ENCODE peak calls at places on chromosomes 1 and 21, in four cellular contexts. C, M, S and A are unnamed samples.

GRCh38 chr1:184892116-184892515 is 82.2 kb downstream of the NIBAN1 start:
- DNase-seq in C (peak), M (no peak), S (no peak), A (no peak)

GRCh38 chr1:111581166-111581565 is 38.4 kb upstream of the RAP1A start:
- DNase-seq in C (no peak), M (no peak), S (no peak), A (no peak)

GRCh38 chr21:31750843-31751242 is 18.9 kb upstream of the SCAF4 start:
- DNase-seq in C (no peak), M (no peak), S (no peak), A (no peak)

GRCh38 chr1:231973840-231974239 is 347.2 kb downstream of the DISC1 start:
- DNase-seq in C (no peak), M (no peak), S (no peak), A (no peak)

GRCh38 chr1:18927654-18928272 is 25.4 kb upstream of the ALDH4A1 start:
- DNase-seq in C (peak), M (no peak), S (no peak), A (peak)

GRCh38 chr1:9302745-9303524 is 10.2 kb downstream of the SPSB1 start:
- DNase-seq in C (no peak), M (no peak), S (no peak), A (no peak)

GRCh38 chr1:68814067-68814466 is 317.2 kb upstream of the DEPDC1 start:
- DNase-seq in C (no peak), M (no peak), S (no peak), A (no peak)

GRCh38 chr1:98723574-98723973 is 62.1 kb downstream of the SNX7 start:
- DNase-seq in C (no peak), M (no peak), S (no peak), A (no peak)

GRCh38 chr21:46627726-46628125 is 7.7 kb upstream of the PRMT2 start:
- DNase-seq in C (no peak), M (no peak), S (no peak), A (no peak)

GRCh38 chr1:24693827-24694379 is 50.8 kb downstream of the SRRM1 start:
- DNase-seq in C (no peak), M (no peak), S (no peak), A (no peak)

GRCh38 chr1:30668026-30668425 is 55.4 kb downstream of the MATN1 start:
- DNase-seq in C (no peak), M (peak), S (peak), A (peak)

GRCh38 chr1:99565606-99566289 is 80.2 kb upstream of the PALMD start:
- DNase-seq in C (no peak), M (no peak), S (no peak), A (no peak)

GRCh38 chr1:2821970-2822620 is 20.6 kb upstream of the TTC34 start:
- DNase-seq in C (peak), M (peak), S (peak), A (no peak)

GRCh38 chr1:160739098-160739511 is at the start of gene SLAMF7:
- DNase-seq in C (peak), M (no peak), S (no peak), A (no peak)

GRCh38 chr1:167757433-167758309 is 35.9 kb downstream of the MPZL1 start:
- DNase-seq in C (no peak), M (no peak), S (no peak), A (peak)

GRCh38 chr1:17643861-17644703 is 104.6 kb downstream of the ARHGEF10L start:
- DNase-seq in C (no peak), M (no peak), S (no peak), A (no peak)

GRCh38 chr1:179807691-179808485 is 64.8 kb downstream of the FAM163A start:
- DNase-seq in C (no peak), M (no peak), S (no peak), A (no peak)

GRCh38 chr1:185788386-185788785 is 54.2 kb downstream of the HMCN1 start:
- DNase-seq in C (no peak), M (no peak), S (no peak), A (no peak)

GRCh38 chr1:8727809-8728213 is 89.6 kb downstream of the RERE start:
- DNase-seq in C (no peak), M (no peak), S (no peak), A (no peak)

GRCh38 chr1:198283222-198283621 is 126.4 kb downstream of the NEK7 start:
- DNase-seq in C (no peak), M (no peak), S (no peak), A (no peak)

GRCh38 chr1:152761609-152762213 is 3.9 kb downstream of the KPRP start:
- DNase-seq in C (no peak), M (no peak), S (no peak), A (no peak)

GRCh38 chr21:16309250-16309971 is 579.6 kb downstream of the USP25 start:
- DNase-seq in C (no peak), M (no peak), S (no peak), A (no peak)

GRCh38 chr1:119453021-119453420 is 38.1 kb downstream of the HSD3B2 start:
- DNase-seq in C (no peak), M (no peak), S (no peak), A (peak)

GRCh38 chr1:23590058-23590783 is 30.9 kb upstream of the ID3 start:
- DNase-seq in C (peak), M (no peak), S (no peak), A (no peak)

GRCh38 chr1:227885135-227885647 is 62.5 kb downstream of the WNT9A start:
- DNase-seq in C (no peak), M (no peak), S (no peak), A (peak)

GRCh38 chr21:39048064-39048463 is 135.2 kb downstream of the PSMG1 start:
- DNase-seq in C (no peak), M (no peak), S (peak), A (no peak)

GRCh38 chr1:64242895-64243756 is 39.7 kb downstream of the UBE2U start:
- DNase-seq in C (peak), M (no peak), S (no peak), A (peak)

GRCh38 chr1:110718452-110718851 is 43.7 kb upstream of the KCNA3 start:
- DNase-seq in C (no peak), M (no peak), S (no peak), A (no peak)

GRCh38 chr1:174405219-174405618 is 42.5 kb upstream of the GPR52 start:
- DNase-seq in C (no peak), M (no peak), S (no peak), A (no peak)

GRCh38 chr1:174399211-174399610 is 48.6 kb upstream of the GPR52 start:
- DNase-seq in C (no peak), M (no peak), S (no peak), A (no peak)

GRCh38 chr1:174398246-174398645 is 49.5 kb upstream of the GPR52 start:
- DNase-seq in C (peak), M (no peak), S (no peak), A (no peak)

GRCh38 chr1:174397261-174397660 is 50.5 kb upstream of the GPR52 start:
- DNase-seq in C (peak), M (no peak), S (no peak), A (no peak)

GRCh38 chr1:174401075-174401474 is 46.7 kb upstream of the GPR52 start:
- DNase-seq in C (no peak), M (no peak), S (no peak), A (no peak)
- H3K4me3 ChIP-seq in C (no peak), M (no peak), S (no peak), A (no peak)

GRCh38 chr21:22395965-22396364 is 1397.8 kb downstream of the NCAM2 start:
- DNase-seq in C (no peak), M (no peak), S (no peak), A (no peak)
- H3K4me3 ChIP-seq in C (no peak), M (no peak), S (no peak), A (no peak)

DNA sequence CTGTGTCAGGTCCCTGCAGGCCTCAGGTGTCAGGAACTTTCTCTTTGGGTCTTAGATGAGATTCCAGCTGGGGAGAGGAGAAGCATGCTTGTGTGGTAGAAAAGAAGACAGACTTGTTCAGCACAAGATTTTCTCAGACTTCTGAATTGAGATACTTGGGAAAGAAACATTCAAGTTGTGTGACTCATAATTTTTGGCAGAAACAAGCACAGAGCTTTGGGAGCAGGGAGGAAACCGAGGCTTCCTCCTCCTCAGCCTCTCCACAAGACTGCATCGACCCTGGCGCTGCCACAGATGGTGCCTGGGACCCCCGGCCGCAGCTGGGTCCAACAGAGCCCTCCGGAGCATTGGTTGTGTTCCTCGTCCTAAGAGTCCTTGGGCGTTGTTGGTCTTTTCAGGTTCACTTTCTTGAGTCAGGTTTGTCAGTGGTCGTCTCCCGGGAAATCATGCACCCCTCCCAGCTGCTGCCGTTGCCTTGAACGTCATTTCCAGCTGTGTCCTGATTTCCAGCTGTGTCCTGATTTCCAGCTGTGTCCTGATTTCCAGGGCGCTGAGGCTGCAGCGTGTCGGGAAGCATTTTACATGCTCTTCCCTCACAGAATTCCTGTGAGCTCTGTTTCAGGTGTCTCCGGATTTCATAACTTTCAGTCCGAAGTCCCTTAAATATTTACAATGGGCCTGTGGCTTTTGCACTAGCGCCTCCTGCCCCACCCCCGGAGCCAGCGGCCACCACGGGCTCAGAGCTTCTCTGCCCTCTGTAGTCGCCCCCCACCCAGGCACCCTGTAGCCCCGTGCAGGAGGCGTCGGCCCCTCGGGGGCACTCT is 66.5 kb downstream of the COL18A1 start:
- DNase-seq in C (no peak), M (no peak), S (peak), A (no peak)
- H3K4me3 ChIP-seq in C (no peak), M (no peak), S (no peak), A (no peak)

GRCh38 chr21:37565530-37566223 is 199.1 kb downstream of the DYRK1A start:
- DNase-seq in C (no peak), M (no peak), S (no peak), A (peak)
- H3K4me3 ChIP-seq in C (no peak), M (no peak), S (no peak), A (no peak)

GRCh38 chr1:229579101-229579651 is 20.7 kb upstream of the ABCB10 start:
- DNase-seq in C (peak), M (no peak), S (no peak), A (no peak)
- H3K4me3 ChIP-seq in C (peak), M (no peak), S (no peak), A (no peak)

GRCh38 chr1:156859523-156860112 is 701 bp upstream of the INSRR start:
- DNase-seq in C (peak), M (no peak), S (no peak), A (no peak)
- H3K4me3 ChIP-seq in C (no peak), M (no peak), S (no peak), A (no peak)

GRCh38 chr1:42680045-42680444 is 2.2 kb upstream of the YBX1 start:
- DNase-seq in C (no peak), M (no peak), S (no peak), A (no peak)
- H3K4me3 ChIP-seq in C (no peak), M (peak), S (no peak), A (no peak)

GRCh38 chr1:212752934-212753497 is 38.6 kb downstream of the NSL1 start:
- DNase-seq in C (peak), M (no peak), S (no peak), A (no peak)
- H3K4me3 ChIP-seq in C (peak), M (no peak), S (no peak), A (no peak)